ENCODE peak calls at places on chromosomes 3 and 15, in eight cellular contexts. N is COR-L47; X is EH; U is HCEC 1CT; H is Kasumi-1; L is NCI-H1436; G is LNCaP clone FGC; O is CD8-positive, alpha-beta memory T cell. V is an unnamed sample.

GRCh38 chr3:69948246-69948862 is 51.2 kb upstream of the SAMMSON start:
- DNase-seq in N (no peak), X (peak; percentile 66), U (peak; percentile 48), H (peak; percentile 80), L (no peak), G (peak; percentile 37), O (no peak), V (peak; percentile 9)

GRCh38 chr15:31128919-31129768 is 27.6 kb upstream of the TRPM1 start:
- DNase-seq in N (peak; percentile 47), X (peak; percentile 76), U (peak; percentile 13), H (peak; percentile 51), L (peak; percentile 35), G (no peak), O (peak; percentile 71), V (peak; percentile 29)

GRCh38 chr15:35540885-35541284 is 5.1 kb downstream of the DPH6 start:
- DNase-seq in N (no peak), X (peak; percentile 85), U (peak; percentile 82), H (no peak), L (no peak), G (no peak), O (no peak), V (no peak)

GRCh38 chr3:5299146-5299545 is 111.6 kb downstream of the EDEM1 start:
- DNase-seq in N (no peak), X (no peak), U (no peak), H (no peak), L (no peak), G (no peak), O (no peak), V (no peak)

GRCh38 chr15:49472338-49472737 is 49.3 kb downstream of the FGF7 start:
- DNase-seq in N (no peak), X (no peak), U (no peak), H (no peak), L (no peak), G (no peak), O (no peak), V (no peak)

GRCh38 chr3:66000506-66000905 is 38.2 kb downstream of the MAGI1 start:
- DNase-seq in N (no peak), X (no peak), U (no peak), H (no peak), L (no peak), G (no peak), O (no peak), V (no peak)

GRCh38 chr15:66939451-66940023 is 125.9 kb upstream of the SMAD3 start:
- DNase-seq in N (no peak), X (no peak), U (no peak), H (no peak), L (no peak), G (no peak), O (no peak), V (no peak)

GRCh38 chr15:99963096-99963825 is 230.0 kb upstream of the LYSMD4 start:
- DNase-seq in N (no peak), X (no peak), U (no peak), H (no peak), L (no peak), G (no peak), O (no peak), V (peak; percentile 59)

GRCh38 chr3:182920515-182921084 is 59.7 kb downstream of the DCUN1D1 start:
- DNase-seq in N (no peak), X (peak; percentile 8), U (no peak), H (no peak), L (no peak), G (no peak), O (no peak), V (no peak)

GRCh38 chr3:48244462-48244861 is 3.6 kb downstream of the ZNF589 start:
- DNase-seq in N (no peak), X (no peak), U (no peak), H (no peak), L (no peak), G (no peak), O (no peak), V (no peak)

GRCh38 chr3:119964294-119964693 is 130.0 kb downstream of the GSK3B start:
- DNase-seq in N (no peak), X (no peak), U (no peak), H (no peak), L (no peak), G (no peak), O (no peak), V (no peak)

GRCh38 chr15:55758580-55758986 is 15.6 kb upstream of the PRTG start:
- DNase-seq in N (no peak), X (peak; percentile 35), U (no peak), H (no peak), L (no peak), G (no peak), O (no peak), V (no peak)

GRCh38 chr15:56868251-56868650 is 50.2 kb upstream of the TCF12 start:
- DNase-seq in N (no peak), X (no peak), U (no peak), H (no peak), L (no peak), G (no peak), O (no peak), V (no peak)

GRCh38 chr15:64877435-64877834 is 34.3 kb upstream of the ANKDD1A start:
- DNase-seq in N (no peak), X (peak; percentile 46), U (no peak), H (peak; percentile 89), L (no peak), G (peak; percentile 21), O (no peak), V (no peak)

V was measured in mammary epithelial cell.